ENCODE peak calls at places on chromosomes 7 and 10, in seven cellular contexts. W is mammary epithelial cell; P is activated T-helper 1 cell treated with anti-CD3 and anti-CD28 coated beads, Interleukin-12 subunit alpha, Interleukin-12 subunit beta, Interleukin-2, Interleukin-4 antibody, amounts not matched to agents 30 ng/mL and 10 ng/mL and 1 ng/mL, durations not matched to agents 14 hours and 24 hours and 36 hours; A is activated CD8-positive, alpha-beta memory T cell treated with anti-CD3 and anti-CD28 coated beads, Interleukin-2, amount 50 U/mL, for 48 hours; O is GM13976; R is head of caudate nucleus; B is stimulated activated naive CD4-positive, alpha-beta T cell treated with Interleukin-2 at 50 U/mL for 16 hours. H is an unnamed sample.

GRCh38 chr7:110835889-110836288 is 255.0 kb upstream of the LRRN3 start:
- DNase-seq in O (no peak), A (no peak), B (no peak), W (no peak), P (no peak), R (no peak), H (no peak)

GRCh38 chr7:113652501-113652900 is 266.3 kb downstream of the PPP1R3A start:
- DNase-seq in O (no peak), P (no peak), B (no peak), W (peak; percentile 81), R (no peak), A (no peak), H (no peak)

GRCh38 chr10:43225787-43226153 is 41.1 kb downstream of the RASGEF1A start:
- DNase-seq in B (peak; percentile 31), W (no peak), O (no peak), P (no peak), R (peak; percentile 33), A (peak; percentile 67), H (no peak)

GRCh38 chr10:16995867-16996529 is 133.6 kb downstream of the CUBN start:
- DNase-seq in A (no peak), O (no peak), P (no peak), B (peak; percentile 1), R (no peak), W (no peak), H (no peak)

GRCh38 chr7:103940382-103941268 is 48.8 kb downstream of the RELN start:
- DNase-seq in A (no peak), R (no peak), O (no peak), B (no peak), P (no peak), W (no peak), H (no peak)

GRCh38 chr7:94655884-94656657 is at the start of gene SGCE:
- DNase-seq in O (peak; percentile 64), R (peak; percentile 74), B (peak; percentile 30), A (peak; percentile 77), W (peak; percentile 71), P (no peak), H (peak; percentile 76)

GRCh38 chr10:70055550-70055949 is 2.9 kb downstream of the MACROH2A2 start:
- DNase-seq in O (no peak), W (peak; percentile 26), P (no peak), R (no peak), B (no peak), A (no peak), H (no peak)

GRCh38 chr7:2818653-2819052 is 25.5 kb downstream of the GNA12 start:
- DNase-seq in W (no peak), A (no peak), R (no peak), O (peak; percentile 60), B (no peak), P (no peak), H (no peak)

GRCh38 chr7:97215556-97215955 is 98.1 kb downstream of the SDHAF3 start:
- DNase-seq in W (no peak), P (no peak), O (no peak), B (no peak), R (no peak), A (no peak), H (no peak)

GRCh38 chr10:104329754-104330153 is 8.5 kb downstream of the ITPRIP start:
- DNase-seq in B (no peak), A (no peak), O (no peak), W (peak; percentile 84), P (no peak), R (no peak), H (no peak)

GRCh38 chr10:98748298-98748697 is 301.6 kb upstream of the HPS1 start:
- DNase-seq in R (no peak), B (no peak), O (peak; percentile 26), A (no peak), W (peak; percentile 23), P (no peak), H (peak; percentile 13)

GRCh38 chr10:3398825-3399646 is 226.5 kb upstream of the PITRM1 start:
- DNase-seq in R (peak; percentile 41), O (no peak), P (no peak), A (no peak), B (no peak), W (peak; percentile 76), H (peak; percentile 92)